ENCODE peak calls at places on chromosomes 2 and 18, in five cellular contexts. T, W, R, A and H are unnamed samples.

GRCh38 chr2:27077231-27077630 is 1.2 kb upstream of the EMILIN1 start:
- DNase-seq in R (no peak), W (no peak), A (no peak), T (no peak), H (no peak)

GRCh38 chr2:156046900-156047299 is 285.6 kb downstream of the NR4A2 start:
- DNase-seq in R (no peak), W (no peak), T (no peak), A (no peak), H (no peak)

GRCh38 chr2:233075966-233076339 is 15.8 kb downstream of the INPP5D start:
- DNase-seq in R (peak; percentile 82), W (peak; percentile 37), A (no peak), T (no peak), H (peak; percentile 56)

GRCh38 chr2:150681120-150681796 is 193.8 kb upstream of the RND3 start:
- DNase-seq in A (no peak), T (peak; percentile 89), W (no peak), R (no peak), H (no peak)

GRCh38 chr2:145095641-145096435 is 575.9 kb upstream of the ZEB2 start:
- DNase-seq in W (no peak), A (no peak), R (no peak), T (peak; percentile 72), H (no peak)

GRCh38 chr2:227783404-227784138 is 30.1 kb upstream of the CCL20 start:
- DNase-seq in R (peak; percentile 80), T (no peak), A (no peak), W (no peak), H (no peak)

GRCh38 chr2:198326431-198326830 is 522.0 kb downstream of the PLCL1 start:
- DNase-seq in W (no peak), T (no peak), A (no peak), R (peak; percentile 64), H (peak; percentile 71)

GRCh38 chr2:166070231-166070630 is 57.6 kb downstream of the SCN1A start:
- DNase-seq in T (no peak), A (no peak), R (no peak), W (no peak), H (no peak)

GRCh38 chr2:15666776-15667578 is 75.3 kb downstream of the DDX1 start:
- DNase-seq in T (no peak), W (no peak), R (no peak), A (no peak), H (no peak)

GRCh38 chr2:21415234-21415633 is 291.5 kb downstream of the TDRD15 start:
- DNase-seq in A (no peak), T (no peak), W (no peak), R (no peak), H (no peak)

GRCh38 chr18:74928194-74928968 is 280.6 kb downstream of the PTGR3 start:
- DNase-seq in R (no peak), T (no peak), A (no peak), W (no peak), H (no peak)

GRCh38 chr18:59627414-59627813 is 69.8 kb downstream of the CCBE1 start:
- DNase-seq in W (no peak), R (no peak), T (no peak), A (no peak), H (no peak)
- H3K9me3 ChIP-seq in W (no peaks in the 10 kb centered on the region), R (no peaks in the 10 kb centered on the region), T (no peaks in the 10 kb centered on the region), A (no peaks in the 10 kb centered on the region), H (no peaks in the 10 kb centered on the region)

GRCh38 chr18:76564636-76565237 is 69.7 kb upstream of the ZNF516 start:
- DNase-seq in T (peak; percentile 20), W (no peak), A (no peak), R (no peak), H (no peak)
- H3K27ac ChIP-seq in T (peak overlapping the region; percentile 78), W (peak overlapping the region; percentile 84), A (peak overlapping the region; percentile 80), R (no peak overlapping the region), H (no peak overlapping the region)

GRCh38 chr2:89820248-89820647 is 1128.8 kb downstream of the RPIA start:
- DNase-seq in T (no peak), A (no peak), W (no peak), R (no peak), H (no peak)
- H3K9me3 ChIP-seq in T (peaks cover 66% of the 10 kb centered on the region), A (peaks cover 83% of the 10 kb centered on the region), W (peaks cover 45% of the 10 kb centered on the region), R (peaks cover 38% of the 10 kb centered on the region), H (peaks cover 9% of the 10 kb centered on the region)

GRCh38 chr2:98357856-98358255 is 11.6 kb downstream of the CNGA3 start:
- DNase-seq in T (peak; percentile 18), A (no peak), R (no peak), W (no peak), H (no peak)
- H3K27ac ChIP-seq in T (no peak overlapping the region), A (no peak overlapping the region), R (no peak overlapping the region), W (no peak overlapping the region), H (no peak overlapping the region)

GRCh38 chr18:14963246-14963645 is 215.3 kb downstream of the ANKRD30B start:
- DNase-seq in T (no peak), R (no peak), A (no peak), W (peak; percentile 54), H (no peak)
- H3K9me3 ChIP-seq in T (no peaks in the 10 kb centered on the region), R (no peaks in the 10 kb centered on the region), A (peaks cover 10% of the 10 kb centered on the region), W (no peaks in the 10 kb centered on the region), H (no peaks in the 10 kb centered on the region)

GRCh38 chr18:45522371-45522770 is 92.9 kb upstream of the SLC14A2 start:
- DNase-seq in A (no peak), T (peak; percentile 61), W (no peak), R (no peak), H (no peak)

GRCh38 chr18:45521777-45522176 is 93.5 kb upstream of the SLC14A2 start:
- DNase-seq in W (no peak), T (peak; percentile 47), A (no peak), R (peak; percentile 1), H (no peak)

GRCh38 chr18:45518770-45519169 is 96.5 kb upstream of the SLC14A2 start:
- DNase-seq in W (no peak), R (no peak), A (no peak), T (no peak), H (no peak)

GRCh38 chr18:45521151-45521550 is 94.1 kb upstream of the SLC14A2 start:
- DNase-seq in A (no peak), R (no peak), T (peak; percentile 64), W (no peak), H (no peak)

DNA sequence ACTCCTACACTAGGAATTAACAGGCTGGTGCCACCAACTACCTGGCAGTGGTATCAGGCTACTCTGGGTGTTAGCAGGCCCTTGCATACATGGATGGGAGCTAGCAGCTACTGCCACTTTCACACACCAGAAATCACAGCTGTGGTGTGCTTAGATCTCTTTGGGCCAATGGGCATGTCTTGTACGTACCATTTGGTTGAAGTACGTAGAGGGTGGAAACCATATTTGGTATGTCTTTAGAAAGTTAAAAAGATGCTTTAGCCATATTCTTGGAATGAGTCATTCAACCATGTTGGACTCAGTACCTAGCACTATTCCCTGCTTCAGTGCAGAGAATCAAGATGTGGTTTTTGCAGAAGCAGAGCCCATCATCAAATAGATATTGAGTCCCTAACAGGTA is 95.4 kb upstream of the SLC14A2 start:
- DNase-seq in T (no peak), A (no peak), R (no peak), W (no peak), H (no peak)
- H3K27ac ChIP-seq in T (no peak overlapping the region), A (no peak overlapping the region), R (no peak overlapping the region), W (no peak overlapping the region), H (no peak overlapping the region)

GRCh38 chr2:231425811-231426703 is 30.5 kb downstream of the B3GNT7 start:
- DNase-seq in T (no peak), W (no peak), R (peak; percentile 50), A (no peak), H (peak; percentile 17)
- H3K9me3 ChIP-seq in T (no peaks in the 10 kb centered on the region), W (no peaks in the 10 kb centered on the region), R (no peaks in the 10 kb centered on the region), A (peaks cover 11% of the 10 kb centered on the region), H (no peaks in the 10 kb centered on the region)

GRCh38 chr2:174836345-174836999 is 72.2 kb upstream of the CHRNA1 start:
- DNase-seq in W (no peak), R (no peak), T (peak; percentile 95), A (no peak), H (no peak)
- H3K27ac ChIP-seq in W (no peak overlapping the region), R (no peak overlapping the region), T (no peak overlapping the region), A (no peak overlapping the region), H (no peak overlapping the region)

DNA sequence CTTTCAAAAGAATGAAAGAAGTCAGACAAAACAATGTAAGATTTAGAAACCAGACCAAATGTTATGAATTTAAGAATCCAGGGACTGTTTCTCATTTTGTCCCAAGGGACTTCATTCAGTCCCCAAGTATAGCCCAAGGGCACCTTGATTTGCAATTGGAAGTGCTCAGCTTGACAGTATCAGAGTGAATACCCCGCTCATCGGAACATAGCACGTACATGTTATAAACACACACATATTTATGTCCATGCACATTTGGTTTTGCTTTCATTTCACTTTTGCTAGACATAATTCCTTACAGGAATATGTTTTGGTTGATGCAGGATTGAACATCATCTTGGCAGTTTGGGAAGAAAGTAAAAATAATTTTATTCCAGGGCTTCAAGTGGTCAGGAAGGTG is 100.2 kb downstream of the PID1 start:
- DNase-seq in T (no peak), A (no peak), R (no peak), W (no peak), H (no peak)
- H3K9me3 ChIP-seq in T (no peaks in the 10 kb centered on the region), A (no peaks in the 10 kb centered on the region), R (no peaks in the 10 kb centered on the region), W (no peaks in the 10 kb centered on the region), H (no peaks in the 10 kb centered on the region)

GRCh38 chr18:46719388-46719787 is 37.5 kb downstream of the ST8SIA5 start:
- DNase-seq in R (no peak), T (no peak), A (no peak), W (no peak), H (no peak)
- H3K27ac ChIP-seq in R (no peak overlapping the region), T (no peak overlapping the region), A (no peak overlapping the region), W (no peak overlapping the region), H (no peak overlapping the region)